ENCODE peak calls at places on chromosome 22, in five cellular contexts. S, J, X, L and O are unnamed samples.

GRCh38 chr22:45999379-45999971 is 22.5 kb upstream of the WNT7B start:
- DNase-seq in S (no peak), J (peak), X (no peak), L (no peak), O (no peak)

GRCh38 chr22:17726561-17727243 is 47.6 kb downstream of the BID start:
- DNase-seq in S (no peak), X (no peak), L (no peak), J (peak), O (no peak)

GRCh38 chr22:38937541-38937940 is 19.9 kb upstream of the APOBEC3A start:
- DNase-seq in S (no peak), L (no peak), X (no peak), J (no peak), O (no peak)

GRCh38 chr22:40808018-40808841 is 10.9 kb downstream of the SLC25A17 start:
- DNase-seq in X (no peak), L (no peak), S (no peak), J (no peak), O (no peak)

GRCh38 chr22:17370036-17370765 is 941 bp downstream of the CECR2 start:
- DNase-seq in J (peak), L (no peak), S (no peak), X (peak), O (no peak)

GRCh38 chr22:46466255-46466676 is 71.2 kb downstream of the CELSR1 start:
- DNase-seq in L (no peak), J (no peak), S (no peak), X (no peak), O (no peak)

GRCh38 chr22:37824674-37825641 is 1.8 kb downstream of the GALR3 start:
- DNase-seq in L (no peak), S (no peak), J (no peak), X (no peak), O (no peak)

GRCh38 chr22:31631381-31631780 is 30.6 kb downstream of the PISD start:
- DNase-seq in S (no peak), X (no peak), L (no peak), J (no peak), O (no peak)

GRCh38 chr22:30324008-30324730 is 2.6 kb downstream of the TBC1D10A start:
- DNase-seq in X (no peak), S (no peak), L (no peak), J (no peak), O (peak)

GRCh38 chr22:27116295-27116694 is 458.9 kb downstream of the MIAT start:
- DNase-seq in X (no peak), J (no peak), S (no peak), L (no peak), O (no peak)

GRCh38 chr22:27687984-27688545 is 113.5 kb downstream of the MN1 start:
- DNase-seq in X (no peak), L (no peak), J (no peak), S (no peak), O (no peak)

GRCh38 chr22:16987822-16988221 is 20.2 kb downstream of the GAB4 start:
- DNase-seq in X (no peak), L (no peak), J (no peak), S (no peak), O (no peak)

GRCh38 chr22:39236321-39237275 is 8.2 kb downstream of the PDGFB start:
- DNase-seq in L (no peak), S (no peak), X (no peak), J (peak), O (peak)

GRCh38 chr22:36522662-36523061 is 6.3 kb downstream of the EIF3D start:
- DNase-seq in J (no peak), S (no peak), X (no peak), L (no peak), O (no peak)

GRCh38 chr22:31952459-31952858 is 8.1 kb downstream of the YWHAH start:
- DNase-seq in S (no peak), L (no peak), X (no peak), J (no peak), O (no peak)

GRCh38 chr22:40325315-40325714 is 21.0 kb upstream of the ADSL start:
- DNase-seq in S (no peak), X (no peak), L (no peak), J (no peak), O (peak)

GRCh38 chr22:23181763-23182288 is 1.5 kb downstream of the BCR start:
- DNase-seq in S (no peak), J (no peak), X (no peak), L (no peak), O (no peak)

GRCh38 chr22:46826438-46826837 is 64.0 kb downstream of the TBC1D22A start:
- DNase-seq in J (no peak), S (no peak), X (no peak), L (no peak), O (no peak)

GRCh38 chr22:20422965-20423635 is 14.5 kb downstream of the SCARF2 start:
- DNase-seq in S (no peak), L (no peak), J (peak), X (peak), O (no peak)

GRCh38 chr22:21009638-21010425 is 5.1 kb upstream of the P2RX6 start:
- DNase-seq in J (no peak), S (no peak), L (no peak), X (no peak), O (no peak)

GRCh38 chr22:37802310-37803194 is 5.2 kb upstream of the GCAT start:
- DNase-seq in S (no peak), J (peak), L (no peak), X (peak), O (no peak)

GRCh38 chr22:27153386-27153785 is 496.0 kb downstream of the MIAT start:
- DNase-seq in X (no peak), S (no peak), J (no peak), L (no peak), O (no peak)

GRCh38 chr22:20530368-20531153 is 23.2 kb downstream of the MED15 start:
- DNase-seq in J (no peak), S (peak), X (no peak), L (no peak), O (no peak)

GRCh38 chr22:24325105-24325757 is 54.6 kb downstream of the SPECC1L start:
- DNase-seq in S (no peak), J (no peak), X (no peak), L (no peak), O (no peak)

GRCh38 chr22:24952837-24953293 is 349 bp downstream of the KIAA1671 start:
- DNase-seq in L (no peak), X (peak), S (peak), J (peak), O (no peak)

GRCh38 chr22:37169947-37170688 is 17.9 kb downstream of the C1QTNF6 start:
- DNase-seq in L (peak), J (peak), S (no peak), X (no peak), O (no peak)

GRCh38 chr22:38108561-38109319 is 1.7 kb downstream of the BAIAP2L2 start:
- DNase-seq in J (peak), X (no peak), S (no peak), L (no peak), O (no peak)

GRCh38 chr22:30047364-30047738 is 32.9 kb upstream of the HORMAD2 start:
- DNase-seq in S (no peak), J (no peak), L (no peak), X (no peak), O (peak)

GRCh38 chr22:30234786-30235470 is 11.6 kb downstream of the LIF start:
- DNase-seq in J (no peak), X (no peak), L (no peak), S (no peak), O (no peak)

DNA sequence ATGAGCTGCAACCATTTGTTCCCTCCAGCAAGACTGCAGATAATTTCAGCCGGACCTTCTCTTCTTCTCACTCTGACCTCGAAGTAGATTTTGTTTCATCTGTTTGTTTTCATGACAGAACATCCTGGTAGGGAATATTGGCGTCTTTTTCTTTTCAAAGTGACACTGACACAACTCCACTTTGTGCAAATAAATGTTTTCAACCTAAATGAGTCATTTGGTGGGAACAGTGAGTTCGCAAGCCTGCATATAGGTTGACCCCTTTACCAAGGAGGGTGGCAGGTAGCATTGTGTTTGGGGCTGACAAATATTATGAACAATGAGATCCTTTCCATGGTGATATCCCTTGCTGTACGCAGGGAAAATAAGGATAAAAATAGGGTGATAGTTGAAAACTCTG is 55.0 kb downstream of the LARGE1 start:
- DNase-seq in X (no peak), S (no peak), J (no peak), L (no peak), O (no peak)
- H3K27ac ChIP-seq in X (no peak), S (no peak), J (peak), L (no peak), O (no peak)

GRCh38 chr22:19036229-19036522 is 86.0 kb downstream of the DGCR2 start:
- DNase-seq in J (no peak), S (no peak), L (no peak), X (no peak), O (no peak)

GRCh38 chr22:19036523-19037273 is 85.5 kb downstream of the DGCR2 start:
- DNase-seq in X (no peak), S (no peak), J (no peak), L (no peak), O (no peak)

GRCh38 chr22:19037282-19038163 is 84.7 kb downstream of the DGCR2 start:
- DNase-seq in J (no peak), L (no peak), S (no peak), X (no peak), O (no peak)

GRCh38 chr22:19038164-19038546 is 84.1 kb downstream of the DGCR2 start:
- DNase-seq in X (no peak), J (no peak), L (no peak), S (no peak), O (no peak)

GRCh38 chr22:19035474-19036228 is 86.6 kb downstream of the DGCR2 start:
- DNase-seq in S (no peak), X (no peak), L (no peak), J (no peak), O (no peak)
- TF ChIP-seq CTCF in S (no peak), X (no peak), L (no peak), J (no peak), O (no peak)

GRCh38 chr22:42991010-42991651 is 23.8 kb downstream of the PACSIN2 start:
- DNase-seq in J (no peak), L (no peak), X (no peak), S (no peak), O (no peak)
- H3K27ac ChIP-seq in J (no peak), L (no peak), X (no peak), S (no peak), O (no peak)

GRCh38 chr22:44914026-44914721 is 95.6 kb downstream of the PHF21B start:
- DNase-seq in X (no peak), L (no peak), J (no peak), S (no peak), O (no peak)
- TF ChIP-seq CTCF in X (no peak), L (no peak), J (no peak), S (no peak), O (no peak)

DNA sequence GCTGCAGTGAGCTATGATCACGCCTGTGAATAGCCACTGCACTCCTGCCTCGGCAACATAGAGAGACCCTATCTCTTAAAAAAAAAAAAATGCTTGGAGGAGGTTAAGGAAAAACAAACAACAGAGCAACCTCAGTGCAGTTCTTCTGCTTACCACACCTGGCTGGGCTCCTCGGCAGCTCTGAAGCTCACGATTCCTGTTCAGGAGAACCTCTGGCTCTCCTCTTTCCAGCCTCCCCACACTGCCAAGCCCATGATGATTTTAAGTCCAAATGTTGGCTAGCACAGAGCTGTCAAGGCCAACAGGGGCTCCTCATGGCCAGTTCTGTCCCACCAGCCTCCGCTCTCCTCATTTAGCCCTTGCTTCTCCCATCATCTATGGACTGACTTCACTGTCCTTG is 69.7 kb upstream of the ARFGAP3 start:
- DNase-seq in L (no peak), J (no peak), S (no peak), X (no peak), O (no peak)
- H3K27ac ChIP-seq in L (no peak), J (peak), S (no peak), X (no peak), O (no peak)

GRCh38 chr22:29043906-29044575 is 17.6 kb downstream of the C22orf31 start:
- DNase-seq in J (no peak), L (no peak), X (no peak), S (no peak), O (no peak)
- TF ChIP-seq CTCF in J (no peak), L (no peak), X (no peak), S (no peak), O (no peak)